ENCODE peak calls at places on chromosomes 2 and 18, in six cellular contexts. E is HepG2, K is GM23248, Z is HCT116, G is MM.1S, Q is mesendoderm. R is an unnamed sample.

GRCh38 chr2:184835081-184835728 is 236.9 kb downstream of the ZNF804A start:
- DNase-seq in Z (no peak), G (no peak), E (peak), Q (no peak), K (no peak), R (no peak)

GRCh38 chr2:64636105-64636873 is 17.4 kb downstream of the SERTAD2 start:
- DNase-seq in Q (no peak), K (no peak), G (peak), Z (no peak), E (no peak), R (no peak)

GRCh38 chr2:46056541-46056940 is 240.7 kb upstream of the EPAS1 start:
- DNase-seq in Z (no peak), E (no peak), K (peak), G (no peak), Q (no peak), R (no peak)

GRCh38 chr2:201363857-201364560 is 6.9 kb upstream of the FLACC1 start:
- DNase-seq in K (peak), Q (peak), G (peak), E (peak), Z (peak), R (peak)

GRCh38 chr2:159155315-159155714 is 131.2 kb downstream of the WDSUB1 start:
- DNase-seq in K (no peak), G (no peak), Z (no peak), Q (peak), E (no peak), R (peak)

GRCh38 chr18:62760403-62760734 is 45.0 kb downstream of the PHLPP1 start:
- DNase-seq in Q (peak), G (no peak), K (no peak), E (no peak), Z (no peak), R (no peak)

GRCh38 chr2:187586091-187586632 is 31.9 kb upstream of the TFPI start:
- DNase-seq in G (peak), K (peak), Q (no peak), E (peak), Z (no peak), R (no peak)

GRCh38 chr2:12318427-12319057 is 398.2 kb upstream of the TRIB2 start:
- DNase-seq in Q (no peak), E (no peak), G (no peak), Z (no peak), K (peak), R (no peak)

GRCh38 chr2:68287580-68288441 is 31.9 kb downstream of the CNRIP1 start:
- DNase-seq in Z (no peak), E (no peak), G (peak), Q (peak), K (peak), R (no peak)

GRCh38 chr18:56285387-56286055 is 352.9 kb downstream of the TXNL1 start:
- DNase-seq in E (no peak), Z (no peak), K (peak), Q (no peak), G (no peak), R (no peak)

GRCh38 chr2:85704800-85705679 is 10.9 kb downstream of the GNLY start:
- DNase-seq in E (no peak), Q (no peak), G (peak), Z (no peak), K (no peak), R (no peak)

GRCh38 chr2:50491541-50492114 is 540.3 kb downstream of the NRXN1 start:
- DNase-seq in K (peak), Z (peak), Q (peak), G (peak), E (peak), R (no peak)

GRCh38 chr18:63317982-63318881 is 1.3 kb downstream of the BCL2 start:
- DNase-seq in Z (no peak), K (peak), Q (peak), G (peak), E (no peak), R (peak)

GRCh38 chr2:68318686-68319396 is 908 bp downstream of the CNRIP1 start:
- DNase-seq in Z (no peak), G (no peak), E (no peak), K (peak), Q (no peak), R (peak)

GRCh38 chr18:45324489-45325111 is 290.7 kb upstream of the SLC14A2 start:
- DNase-seq in G (no peak), Q (peak), E (no peak), K (peak), Z (no peak), R (peak)

GRCh38 chr2:226915846-226916360 is 80.0 kb downstream of the RHBDD1 start:
- DNase-seq in G (no peak), E (no peak), Z (no peak), Q (no peak), K (peak), R (no peak)

GRCh38 chr2:220708366-220708765 is 863.7 kb downstream of the EPHA4 start:
- DNase-seq in K (peak), Z (no peak), G (no peak), E (no peak), Q (no peak), R (no peak)

GRCh38 chr2:101688266-101688665 is 9.2 kb upstream of the MAP4K4 start:
- DNase-seq in Q (no peak), Z (no peak), K (no peak), E (no peak), G (no peak), R (no peak)

GRCh38 chr2:157329524-157329923 is 3.9 kb upstream of the ERMN start:
- DNase-seq in Q (no peak), G (no peak), E (no peak), K (no peak), Z (no peak), R (no peak)

GRCh38 chr2:65339648-65340047 is 92.8 kb downstream of the SPRED2 start:
- DNase-seq in E (no peak), Z (no peak), K (no peak), G (no peak), Q (no peak), R (no peak)

GRCh38 chr2:46845542-46846453 is 69.8 kb downstream of the MCFD2 start:
- DNase-seq in G (no peak), K (peak), Q (no peak), E (no peak), Z (no peak), R (no peak)

GRCh38 chr2:173802518-173802917 is 162.7 kb downstream of the SP3 start:
- DNase-seq in K (no peak), Q (peak), Z (no peak), E (no peak), G (no peak), R (no peak)

GRCh38 chr2:43455735-43456642 is 139.8 kb downstream of the THADA start:
- DNase-seq in Q (peak), G (no peak), Z (no peak), E (peak), K (peak), R (no peak)

GRCh38 chr2:234960091-234961088 is 8.6 kb downstream of the SH3BP4 start:
- DNase-seq in Q (no peak), E (no peak), Z (no peak), K (peak), G (no peak), R (no peak)

GRCh38 chr2:33451825-33452224 is 24.6 kb upstream of the RASGRP3 start:
- DNase-seq in Q (no peak), E (no peak), K (no peak), Z (no peak), G (no peak), R (no peak)

GRCh38 chr2:169303579-169304285 is 58.6 kb downstream of the LRP2 start:
- DNase-seq in Z (no peak), K (no peak), E (no peak), Q (no peak), G (no peak), R (no peak)

GRCh38 chr2:62774555-62775366 is 69.2 kb downstream of the EHBP1 start:
- DNase-seq in K (peak), Z (peak), G (peak), E (peak), Q (peak), R (no peak)

GRCh38 chr2:149586063-149586462 is 1.5 kb downstream of the MMADHC start:
- DNase-seq in K (no peak), Q (peak), E (no peak), Z (no peak), G (no peak), R (no peak)

GRCh38 chr2:16608661-16609643 is 56.7 kb downstream of the CYRIA start:
- DNase-seq in G (peak), K (peak), E (peak), Z (peak), Q (peak), R (peak)
- H3K9ac ChIP-seq in G (peak), K (peak), E (peak), Z (no peak), Q (peak), R (peak)

DNA sequence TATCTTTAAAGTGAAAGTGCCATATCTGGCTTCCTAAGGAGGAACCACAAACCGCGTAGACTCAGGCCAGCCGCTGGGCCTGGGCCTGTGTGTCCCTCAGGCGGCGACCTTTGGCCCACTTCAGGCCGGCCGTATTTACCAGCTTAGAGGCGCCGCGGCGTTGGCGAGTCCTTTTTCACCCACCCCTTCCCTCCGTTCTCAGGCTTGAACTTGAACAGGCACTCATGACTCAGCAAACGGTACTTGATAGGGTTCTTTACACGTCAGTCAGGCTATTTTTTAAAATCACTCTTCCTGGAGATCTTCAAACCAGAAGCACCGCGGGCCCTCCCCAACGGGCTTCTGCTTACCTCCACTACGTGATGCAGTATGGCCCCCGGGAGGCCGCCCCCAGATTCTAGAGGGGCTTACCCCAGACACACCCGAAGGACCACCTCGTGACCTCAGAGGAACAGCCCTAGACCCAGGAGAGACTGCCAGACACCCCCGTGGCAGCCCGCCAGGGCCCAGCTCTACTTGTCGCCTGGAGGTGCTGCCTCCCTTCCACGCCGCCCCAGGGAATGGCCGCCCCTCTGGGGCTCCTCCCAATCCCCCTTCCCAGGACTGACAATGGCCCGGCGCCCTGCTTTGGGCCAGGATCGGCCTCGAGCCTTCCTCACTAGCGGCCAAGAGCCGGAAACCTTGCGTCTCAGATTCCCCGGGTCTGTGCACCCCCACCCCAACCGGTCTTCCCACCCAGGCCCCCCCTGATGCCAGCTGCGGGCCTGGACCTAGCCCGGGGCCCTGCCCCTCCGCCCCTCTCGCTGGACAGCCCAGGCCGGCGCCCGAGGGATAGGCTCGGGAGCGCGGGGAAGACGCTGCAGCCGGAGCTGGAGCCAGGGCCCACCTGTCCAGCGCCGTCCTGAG is 33.8 kb upstream of the IMPA2 start:
- DNase-seq in E (peak), Z (peak), K (peak), G (peak), Q (peak), R (peak)
- H3K9ac ChIP-seq in E (peak), Z (peak), K (peak), G (no peak), Q (peak), R (no peak)

GRCh38 chr2:172095146-172095904 is 7.4 kb downstream of the DLX2 start:
- DNase-seq in K (peak), G (peak), E (no peak), Z (no peak), Q (peak), R (peak)

GRCh38 chr2:172096661-172097547 is 5.8 kb downstream of the DLX2 start:
- DNase-seq in E (no peak), Z (no peak), K (peak), Q (peak), G (no peak), R (no peak)

GRCh38 chr2:172097557-172098131 is 5.1 kb downstream of the DLX2 start:
- DNase-seq in E (no peak), Q (peak), G (no peak), K (peak), Z (no peak), R (no peak)

GRCh38 chr2:172094319-172095145 is 8.2 kb downstream of the DLX2 start:
- DNase-seq in G (no peak), Q (peak), K (peak), Z (no peak), E (no peak), R (no peak)

GRCh38 chr2:172095905-172096660 is 6.6 kb downstream of the DLX2 start:
- DNase-seq in E (no peak), Q (peak), Z (no peak), G (no peak), K (peak), R (no peak)
- H3K9ac ChIP-seq in E (peak), Q (peak), Z (peak), G (no peak), K (peak), R (no peak)

GRCh38 chr2:129975016-129975774 is 4.3 kb upstream of the RAB6C start:
- DNase-seq in E (no peak), G (no peak), Z (no peak), K (no peak), Q (peak), R (no peak)

DNA sequence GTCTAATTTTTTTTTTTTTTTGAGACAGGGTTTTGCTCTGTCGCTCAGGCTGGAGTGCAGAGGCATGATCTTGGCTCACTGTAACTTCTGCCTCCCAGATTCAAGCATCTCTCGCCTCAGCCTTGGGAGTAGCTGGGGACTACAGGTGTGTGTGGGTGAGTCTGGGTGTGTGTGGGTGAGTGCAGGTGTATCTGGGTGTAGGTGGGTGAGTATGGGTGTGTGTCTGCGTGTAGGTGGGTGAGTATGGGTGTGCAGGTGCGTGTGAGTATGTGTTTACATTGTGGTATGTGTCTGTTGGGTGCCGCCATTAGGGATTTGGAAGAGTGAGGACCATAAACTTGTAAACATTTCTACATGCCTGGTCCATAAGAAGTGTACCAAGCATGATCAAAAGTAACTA is 1.5 kb upstream of the RAB6C start:
- DNase-seq in K (no peak), Q (no peak), G (no peak), E (no peak), Z (no peak), R (no peak)
- H3K9ac ChIP-seq in K (no peak), Q (no peak), G (no peak), E (no peak), Z (no peak), R (no peak)

GRCh38 chr2:134721596-134721995 is 2.8 kb upstream of the TMEM163 start:
- DNase-seq in Q (no peak), Z (no peak), E (no peak), K (no peak), G (no peak), R (no peak)

GRCh38 chr2:134728163-134728562 is 9.4 kb upstream of the TMEM163 start:
- DNase-seq in Z (no peak), G (no peak), Q (no peak), E (no peak), K (no peak), R (no peak)

GRCh38 chr2:134722728-134723127 is 3.9 kb upstream of the TMEM163 start:
- DNase-seq in K (no peak), Q (peak), Z (no peak), E (no peak), G (no peak), R (peak)

GRCh38 chr2:134724341-134724740 is 5.5 kb upstream of the TMEM163 start:
- DNase-seq in Q (peak), G (no peak), E (no peak), Z (no peak), K (no peak), R (no peak)

GRCh38 chr2:134727385-134727784 is 8.6 kb upstream of the TMEM163 start:
- DNase-seq in Z (no peak), Q (peak), G (no peak), K (peak), E (no peak), R (no peak)
- H3K9ac ChIP-seq in Z (no peak), Q (no peak), G (no peak), K (no peak), E (no peak), R (no peak)

GRCh38 chr18:11752116-11752911 is 63.2 kb downstream of the GNAL start:
- DNase-seq in E (no peak), Z (no peak), G (no peak), Q (peak), K (peak), R (peak)
- H3K9ac ChIP-seq in E (no peak), Z (no peak), G (no peak), Q (peak), K (no peak), R (peak)

GRCh38 chr2:28162538-28162937 is 230.1 kb upstream of the FOSL2 start:
- DNase-seq in Z (no peak), G (no peak), K (no peak), Q (no peak), E (no peak), R (no peak)

GRCh38 chr2:28163627-28164279 is 228.9 kb upstream of the FOSL2 start:
- DNase-seq in E (no peak), Z (no peak), G (no peak), K (no peak), Q (no peak), R (no peak)

GRCh38 chr2:28165087-28165652 is 227.5 kb upstream of the FOSL2 start:
- DNase-seq in E (no peak), K (no peak), Q (no peak), G (no peak), Z (no peak), R (no peak)

GRCh38 chr2:28163028-28163427 is 229.6 kb upstream of the FOSL2 start:
- DNase-seq in K (no peak), G (no peak), E (no peak), Q (no peak), Z (no peak), R (no peak)

GRCh38 chr2:28164280-28164801 is 228.3 kb upstream of the FOSL2 start:
- DNase-seq in Z (no peak), E (no peak), Q (no peak), G (no peak), K (no peak), R (no peak)
- H3K9ac ChIP-seq in Z (no peak), E (no peak), Q (no peak), G (no peak), K (no peak), R (no peak)

DNA sequence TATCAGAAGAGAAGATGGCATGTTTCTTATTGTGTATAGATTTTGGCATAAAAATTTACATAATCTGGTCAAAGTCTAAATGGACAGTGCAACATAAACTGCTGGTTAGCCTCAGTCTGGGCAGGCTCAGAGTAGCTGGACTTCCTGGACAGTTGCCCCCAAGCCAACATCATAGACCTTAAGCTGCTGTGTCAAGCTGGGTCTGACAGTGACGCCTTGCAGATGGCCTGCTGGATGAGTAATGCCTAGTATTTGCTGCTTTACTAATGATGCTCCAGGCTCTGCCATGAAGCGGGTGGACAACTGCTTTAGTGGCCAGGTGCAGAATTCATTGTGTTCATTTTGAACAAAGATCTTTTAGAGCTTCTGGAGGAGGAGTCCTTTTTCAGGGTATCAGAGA is 603.7 kb upstream of the ZEB2 start:
- DNase-seq in E (no peak), Z (no peak), K (no peak), G (no peak), Q (no peak), R (no peak)
- H3K9ac ChIP-seq in E (no peak), Z (no peak), K (no peak), G (no peak), Q (no peak), R (no peak)

GRCh38 chr2:236871500-236872001 is 214.1 kb upstream of the COPS8 start:
- DNase-seq in Q (no peak), G (no peak), K (peak), E (peak), Z (no peak), R (no peak)
- H3K9ac ChIP-seq in Q (no peak), G (no peak), K (peak), E (no peak), Z (no peak), R (no peak)

GRCh38 chr2:189022492-189022891 is 48.3 kb downstream of the COL3A1 start:
- DNase-seq in G (no peak), Z (no peak), Q (no peak), K (peak), E (no peak), R (no peak)
- H3K9ac ChIP-seq in G (no peak), Z (no peak), Q (no peak), K (peak), E (no peak), R (no peak)

R was measured in H9.